ENCODE peak calls at places on chromosomes 13 and 19, in four cellular contexts. O is neural crest cell, C is NCI-H187, M is brain microvascular endothelial cell. W is an unnamed sample.

GRCh38 chr13:38900188-38900587 is 90.4 kb downstream of the STOML3 start:
- DNase-seq in O (no peak), C (no peak), M (no peak), W (no peak)

GRCh38 chr13:67642638-67643037 is 412.5 kb upstream of the PCDH9 start:
- DNase-seq in O (no peak), C (no peak), M (no peak), W (no peak)

GRCh38 chr13:55999709-56000108 is 1141.0 kb upstream of the PRR20A start:
- DNase-seq in O (no peak), C (no peak), M (no peak), W (no peak)

GRCh38 chr13:110712081-110712848 is 1.2 kb upstream of the ING1 start:
- DNase-seq in O (peak; percentile 76), C (peak; percentile 94), M (peak; percentile 63), W (peak; percentile 80)

GRCh38 chr13:110177790-110178189 is 129.2 kb downstream of the COL4A1 start:
- DNase-seq in O (no peak), C (no peak), M (no peak), W (no peak)

GRCh38 chr13:70568571-70568970 is 460.3 kb upstream of the KLHL1 start:
- DNase-seq in O (peak; percentile 12), C (peak; percentile 3), M (peak; percentile 47), W (no peak)

GRCh38 chr19:14019100-14019499 is 8.8 kb upstream of the RLN3 start:
- DNase-seq in O (no peak), C (no peak), M (no peak), W (no peak)

GRCh38 chr13:51608857-51609406 is 24.7 kb downstream of the WDFY2 start:
- DNase-seq in O (no peak), C (no peak), M (no peak), W (no peak)

GRCh38 chr13:93859666-93860065 is 619.8 kb downstream of the DCT start:
- DNase-seq in O (no peak), C (no peak), M (peak; percentile 87), W (no peak)

GRCh38 chr19:54418030-54418929 is 3.0 kb downstream of the TTYH1 start:
- DNase-seq in O (no peak), C (no peak), M (peak; percentile 68), W (peak; percentile 38)

GRCh38 chr19:8558325-8558724 is 18.9 kb downstream of the MYO1F start:
- DNase-seq in O (no peak), C (no peak), M (no peak), W (no peak)

GRCh38 chr19:7413629-7414028 is 64.9 kb downstream of the ARHGEF18 start:
- DNase-seq in O (no peak), C (no peak), M (no peak), W (no peak)

GRCh38 chr19:12801466-12802266 is at the start of the genes PRDX2 and THSD8:
- DNase-seq in O (peak; percentile 77), C (peak; percentile 43), M (no peak), W (peak; percentile 72)

GRCh38 chr19:50555447-50556235 is 12.6 kb downstream of the LRRC4B start:
- DNase-seq in O (no peak), C (no peak), M (no peak), W (no peak)

GRCh38 chr13:112679381-112679780 is 10.5 kb upstream of the ATP11A start:
- DNase-seq in O (no peak), C (no peak), M (no peak), W (no peak)

GRCh38 chr13:62185631-62186256 is 770.1 kb upstream of the PCDH20 start:
- DNase-seq in O (no peak), C (no peak), M (no peak), W (no peak)

GRCh38 chr13:42762917-42763316 is 18.5 kb upstream of the FAM216B start:
- DNase-seq in O (no peak), C (no peak), M (peak; percentile 93), W (no peak)

GRCh38 chr19:10295305-10295846 is 5.6 kb downstream of the ICAM5 start:
- DNase-seq in O (no peak), C (no peak), M (no peak), W (no peak)

GRCh38 chr13:113855012-113855921 is 8.6 kb downstream of the GAS6 start:
- DNase-seq in O (no peak), C (no peak), M (no peak), W (no peak)

GRCh38 chr19:3537438-3538240 is 1.3 kb upstream of the TEKTIP1 start:
- DNase-seq in O (no peak), C (no peak), M (no peak), W (no peak)

GRCh38 chr19:49489601-49490167 is 2.3 kb downstream of the RPL13A start:
- DNase-seq in O (no peak), C (no peak), M (no peak), W (no peak)

GRCh38 chr19:43596842-43597461 is 557 bp downstream of the ZNF576 start:
- DNase-seq in O (no peak), C (no peak), M (no peak), W (no peak)

GRCh38 chr19:56301886-56302620 is 12.6 kb downstream of the ZSCAN5A start:
- DNase-seq in O (no peak), C (no peak), M (no peak), W (no peak)

GRCh38 chr19:35142531-35143230 is 374 bp upstream of the FXYD7 start:
- DNase-seq in O (peak; percentile 66), C (no peak), M (no peak), W (no peak)

GRCh38 chr19:19146000-19146608 is 7.8 kb upstream of the TMEM161A start:
- DNase-seq in O (peak; percentile 96), C (peak; percentile 18), M (peak; percentile 37), W (peak; percentile 55)

GRCh38 chr13:30862707-30863106 is 43.4 kb upstream of the MEDAG start:
- DNase-seq in O (no peak), C (no peak), M (peak; percentile 49), W (no peak)

GRCh38 chr13:36420437-36420891 is 11.8 kb upstream of the CCNA1 start:
- DNase-seq in O (peak; percentile 85), C (peak; percentile 52), M (peak; percentile 86), W (peak; percentile 30)

GRCh38 chr19:10518444-10519361 is 1.5 kb upstream of the S1PR5 start:
- DNase-seq in O (no peak), C (no peak), M (no peak), W (no peak)

GRCh38 chr13:27183561-27184147 is 12.0 kb upstream of the USP12 start:
- DNase-seq in O (no peak), C (no peak), M (no peak), W (no peak)

GRCh38 chr13:91045351-91046034 is 302.0 kb upstream of the MIR17HG start:
- DNase-seq in O (no peak), C (no peak), M (no peak), W (no peak)